ENCODE peak calls at places on chromosome 22, in nine cellular contexts. One of them, this sample, is unnamed.

GRCh38 chr22:30873086-30873650 is 95.4 kb downstream of the MORC2 start:
- DNase-seq in fibroblast of lung: no peak
- DNase-seq in body of pancreas: no peak
- DNase-seq in prostate gland: no peak
- DNase-seq in neural progenitor cell: no peak
- DNase-seq in cardiac muscle cell: no peak
- DNase-seq in HL-60: no peak
- DNase-seq in MM.1S: no peak
- DNase-seq in lower lobe of right lung: peak
- DNase-seq in this sample: no peak

GRCh38 chr22:49005557-49005956 is 822.1 kb downstream of the BRD1 start:
- DNase-seq in fibroblast of lung: no peak
- DNase-seq in body of pancreas: peak
- DNase-seq in prostate gland: no peak
- DNase-seq in neural progenitor cell: no peak
- DNase-seq in cardiac muscle cell: no peak
- DNase-seq in HL-60: no peak
- DNase-seq in MM.1S: no peak
- DNase-seq in lower lobe of right lung: no peak
- DNase-seq in this sample: no peak

GRCh38 chr22:48496987-48497650 is 1330.6 kb downstream of the BRD1 start:
- DNase-seq in fibroblast of lung: no peak
- DNase-seq in body of pancreas: no peak
- DNase-seq in prostate gland: no peak
- DNase-seq in neural progenitor cell: peak
- DNase-seq in cardiac muscle cell: no peak
- DNase-seq in HL-60: no peak
- DNase-seq in MM.1S: no peak
- DNase-seq in lower lobe of right lung: peak
- DNase-seq in this sample: no peak

GRCh38 chr22:20214853-20215252 is 53.3 kb downstream of the RTN4R start:
- DNase-seq in fibroblast of lung: no peak
- DNase-seq in body of pancreas: no peak
- DNase-seq in prostate gland: no peak
- DNase-seq in neural progenitor cell: no peak
- DNase-seq in cardiac muscle cell: no peak
- DNase-seq in HL-60: no peak
- DNase-seq in MM.1S: no peak
- DNase-seq in lower lobe of right lung: no peak
- DNase-seq in this sample: no peak

GRCh38 chr22:40603088-40603605 is 33.4 kb downstream of the MRTFA start:
- DNase-seq in fibroblast of lung: peak
- DNase-seq in body of pancreas: no peak
- DNase-seq in prostate gland: no peak
- DNase-seq in neural progenitor cell: no peak
- DNase-seq in cardiac muscle cell: no peak
- DNase-seq in HL-60: no peak
- DNase-seq in MM.1S: no peak
- DNase-seq in lower lobe of right lung: no peak
- DNase-seq in this sample: no peak

GRCh38 chr22:32864596-32864995 is 63.1 kb downstream of the TIMP3 start:
- DNase-seq in fibroblast of lung: no peak
- DNase-seq in body of pancreas: no peak
- DNase-seq in prostate gland: no peak
- DNase-seq in neural progenitor cell: no peak
- DNase-seq in cardiac muscle cell: no peak
- DNase-seq in HL-60: no peak
- DNase-seq in MM.1S: no peak
- DNase-seq in lower lobe of right lung: no peak
- DNase-seq in this sample: no peak

GRCh38 chr22:23068096-23068831 is 2.1 kb upstream of the GNAZ start:
- DNase-seq in fibroblast of lung: no peak
- DNase-seq in body of pancreas: peak
- DNase-seq in prostate gland: no peak
- DNase-seq in neural progenitor cell: no peak
- DNase-seq in cardiac muscle cell: no peak
- DNase-seq in HL-60: no peak
- DNase-seq in MM.1S: no peak
- DNase-seq in lower lobe of right lung: peak
- DNase-seq in this sample: no peak

GRCh38 chr22:31244044-31244942 is 32.2 kb downstream of the LIMK2 start:
- DNase-seq in fibroblast of lung: peak
- DNase-seq in body of pancreas: no peak
- DNase-seq in prostate gland: no peak
- DNase-seq in neural progenitor cell: peak
- DNase-seq in cardiac muscle cell: peak
- DNase-seq in HL-60: no peak
- DNase-seq in MM.1S: no peak
- DNase-seq in lower lobe of right lung: no peak
- DNase-seq in this sample: no peak

GRCh38 chr22:23684051-23684450 is 6.8 kb upstream of the RGL4 start:
- DNase-seq in fibroblast of lung: no peak
- DNase-seq in body of pancreas: no peak
- DNase-seq in prostate gland: no peak
- DNase-seq in neural progenitor cell: no peak
- DNase-seq in cardiac muscle cell: no peak
- DNase-seq in HL-60: no peak
- DNase-seq in MM.1S: no peak
- DNase-seq in lower lobe of right lung: no peak
- DNase-seq in this sample: no peak

GRCh38 chr22:46915978-46916730 is 153.7 kb downstream of the TBC1D22A start:
- DNase-seq in fibroblast of lung: no peak
- DNase-seq in body of pancreas: no peak
- DNase-seq in prostate gland: no peak
- DNase-seq in neural progenitor cell: no peak
- DNase-seq in cardiac muscle cell: no peak
- DNase-seq in HL-60: no peak
- DNase-seq in MM.1S: no peak
- DNase-seq in lower lobe of right lung: no peak
- DNase-seq in this sample: no peak

GRCh38 chr22:48503035-48503625 is 1324.5 kb downstream of the BRD1 start:
- DNase-seq in fibroblast of lung: no peak
- DNase-seq in body of pancreas: no peak
- DNase-seq in prostate gland: no peak
- DNase-seq in neural progenitor cell: no peak
- DNase-seq in cardiac muscle cell: no peak
- DNase-seq in HL-60: no peak
- DNase-seq in MM.1S: no peak
- DNase-seq in lower lobe of right lung: peak
- DNase-seq in this sample: no peak

GRCh38 chr22:31346733-31347250 is 646 bp upstream of the PATZ1 start:
- DNase-seq in fibroblast of lung: peak
- DNase-seq in body of pancreas: peak
- DNase-seq in prostate gland: peak
- DNase-seq in neural progenitor cell: peak
- DNase-seq in cardiac muscle cell: peak
- DNase-seq in HL-60: peak
- DNase-seq in MM.1S: no peak
- DNase-seq in lower lobe of right lung: peak
- DNase-seq in this sample: no peak

GRCh38 chr22:49685116-49685515 is 142.6 kb downstream of the BRD1 start:
- DNase-seq in fibroblast of lung: no peak
- DNase-seq in body of pancreas: no peak
- DNase-seq in prostate gland: no peak
- DNase-seq in neural progenitor cell: no peak
- DNase-seq in cardiac muscle cell: no peak
- DNase-seq in HL-60: no peak
- DNase-seq in MM.1S: no peak
- DNase-seq in lower lobe of right lung: no peak
- DNase-seq in this sample: no peak

GRCh38 chr22:33510429-33510904 is 409.8 kb downstream of the LARGE1 start:
- DNase-seq in fibroblast of lung: no peak
- DNase-seq in body of pancreas: no peak
- DNase-seq in prostate gland: no peak
- DNase-seq in neural progenitor cell: no peak
- DNase-seq in cardiac muscle cell: no peak
- DNase-seq in HL-60: no peak
- DNase-seq in MM.1S: no peak
- DNase-seq in lower lobe of right lung: no peak
- DNase-seq in this sample: no peak

GRCh38 chr22:46907578-46908215 is 145.2 kb downstream of the TBC1D22A start:
- DNase-seq in fibroblast of lung: no peak
- DNase-seq in body of pancreas: no peak
- DNase-seq in prostate gland: no peak
- DNase-seq in neural progenitor cell: no peak
- DNase-seq in cardiac muscle cell: no peak
- DNase-seq in HL-60: no peak
- DNase-seq in MM.1S: no peak
- DNase-seq in lower lobe of right lung: no peak
- DNase-seq in this sample: no peak

DNA sequence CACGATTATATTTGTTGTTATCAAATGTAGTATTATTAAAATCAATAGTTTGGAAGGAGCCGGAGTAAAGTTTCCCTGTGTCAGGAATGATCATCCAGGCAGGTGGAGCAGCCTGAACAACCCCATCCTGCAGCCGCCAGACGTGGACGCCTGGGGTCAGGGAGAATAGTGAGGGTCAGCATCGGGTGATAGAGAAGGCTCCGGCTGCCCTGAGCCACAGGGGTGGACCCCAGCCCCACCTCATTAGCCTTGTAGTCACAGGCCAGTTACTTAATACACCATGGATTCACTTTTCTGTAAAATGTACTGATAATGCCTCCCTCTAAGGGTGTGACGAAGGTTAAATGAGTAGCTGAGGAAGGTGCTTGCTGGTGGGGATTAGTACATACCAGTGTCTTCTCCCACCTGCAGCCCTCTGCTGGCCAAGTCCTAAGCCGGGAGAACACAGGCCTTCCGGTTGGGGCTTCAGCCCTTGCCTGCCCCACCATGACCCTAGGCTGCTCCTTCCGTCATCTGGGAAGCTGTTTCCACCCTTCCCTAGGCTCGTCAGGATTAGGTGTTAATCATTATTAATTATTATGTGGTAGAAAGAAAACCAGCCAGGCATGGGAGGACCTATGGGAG is 14.9 kb downstream of the TMEM121B start:
- DNase-seq in fibroblast of lung: no peak
- DNase-seq in body of pancreas: no peak
- DNase-seq in prostate gland: no peak
- DNase-seq in neural progenitor cell: peak
- DNase-seq in cardiac muscle cell: no peak
- DNase-seq in HL-60: peak
- DNase-seq in MM.1S: no peak
- DNase-seq in lower lobe of right lung: no peak
- DNase-seq in this sample: no peak
- H3K27ac ChIP-seq in fibroblast of lung: no peak
- H3K27ac ChIP-seq in body of pancreas: peak
- H3K27ac ChIP-seq in prostate gland: no peak
- H3K27ac ChIP-seq in neural progenitor cell: no peak
- H3K27ac ChIP-seq in cardiac muscle cell: no peak
- H3K27ac ChIP-seq in HL-60: peak
- H3K27ac ChIP-seq in MM.1S: peak
- H3K27ac ChIP-seq in lower lobe of right lung: peak
- H3K27ac ChIP-seq in this sample: no peak

GRCh38 chr22:27237342-27237741 is 564.2 kb downstream of the MN1 start:
- DNase-seq in fibroblast of lung: no peak
- DNase-seq in body of pancreas: no peak
- DNase-seq in prostate gland: no peak
- DNase-seq in neural progenitor cell: no peak
- DNase-seq in cardiac muscle cell: no peak
- DNase-seq in HL-60: no peak
- DNase-seq in MM.1S: no peak
- DNase-seq in lower lobe of right lung: no peak
- DNase-seq in this sample: no peak
- H3K27ac ChIP-seq in fibroblast of lung: no peak
- H3K27ac ChIP-seq in body of pancreas: no peak
- H3K27ac ChIP-seq in prostate gland: no peak
- H3K27ac ChIP-seq in neural progenitor cell: no peak
- H3K27ac ChIP-seq in cardiac muscle cell: no peak
- H3K27ac ChIP-seq in HL-60: no peak
- H3K27ac ChIP-seq in MM.1S: no peak
- H3K27ac ChIP-seq in lower lobe of right lung: no peak
- H3K27ac ChIP-seq in this sample: no peak

GRCh38 chr22:29838599-29838956 is 504 bp upstream of the ASCC2 start:
- DNase-seq in fibroblast of lung: no peak
- DNase-seq in body of pancreas: no peak
- DNase-seq in prostate gland: no peak
- DNase-seq in neural progenitor cell: no peak
- DNase-seq in cardiac muscle cell: no peak
- DNase-seq in HL-60: no peak
- DNase-seq in MM.1S: no peak
- DNase-seq in lower lobe of right lung: no peak
- DNase-seq in this sample: no peak

GRCh38 chr22:29840498-29840897 is 2.4 kb upstream of the ASCC2 start:
- DNase-seq in fibroblast of lung: no peak
- DNase-seq in body of pancreas: no peak
- DNase-seq in prostate gland: no peak
- DNase-seq in neural progenitor cell: no peak
- DNase-seq in cardiac muscle cell: no peak
- DNase-seq in HL-60: peak
- DNase-seq in MM.1S: no peak
- DNase-seq in lower lobe of right lung: no peak
- DNase-seq in this sample: no peak

GRCh38 chr22:29846290-29846689 is 8.2 kb upstream of the ASCC2 start:
- DNase-seq in fibroblast of lung: no peak
- DNase-seq in body of pancreas: no peak
- DNase-seq in prostate gland: no peak
- DNase-seq in neural progenitor cell: no peak
- DNase-seq in cardiac muscle cell: no peak
- DNase-seq in HL-60: no peak
- DNase-seq in MM.1S: no peak
- DNase-seq in lower lobe of right lung: no peak
- DNase-seq in this sample: no peak

GRCh38 chr22:29842740-29843139 is 4.7 kb upstream of the ASCC2 start:
- DNase-seq in fibroblast of lung: peak
- DNase-seq in body of pancreas: no peak
- DNase-seq in prostate gland: no peak
- DNase-seq in neural progenitor cell: no peak
- DNase-seq in cardiac muscle cell: no peak
- DNase-seq in HL-60: no peak
- DNase-seq in MM.1S: no peak
- DNase-seq in lower lobe of right lung: no peak
- DNase-seq in this sample: no peak

DNA sequence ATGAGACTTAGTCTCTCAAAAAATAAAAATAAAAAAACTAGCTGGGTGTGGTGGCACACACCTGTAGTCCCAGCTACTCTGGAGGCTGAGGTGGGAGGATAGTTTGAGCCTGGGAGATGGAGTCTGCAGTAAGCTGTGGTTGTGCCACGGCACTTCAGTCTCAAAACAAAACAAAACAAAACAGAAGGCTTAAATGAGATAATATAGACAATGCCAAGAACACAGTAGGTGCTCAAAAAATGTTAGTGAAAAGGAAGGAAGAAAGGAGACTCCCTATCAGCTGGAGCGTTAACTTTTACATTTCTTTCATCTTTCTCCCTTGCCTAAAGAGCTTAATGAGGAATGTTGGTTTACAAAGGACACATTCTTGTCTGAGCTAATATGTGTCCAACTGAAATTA is 4.1 kb upstream of the ASCC2 start:
- DNase-seq in fibroblast of lung: no peak
- DNase-seq in body of pancreas: no peak
- DNase-seq in prostate gland: no peak
- DNase-seq in neural progenitor cell: no peak
- DNase-seq in cardiac muscle cell: no peak
- DNase-seq in HL-60: no peak
- DNase-seq in MM.1S: no peak
- DNase-seq in lower lobe of right lung: no peak
- DNase-seq in this sample: no peak
- H3K27ac ChIP-seq in fibroblast of lung: no peak
- H3K27ac ChIP-seq in body of pancreas: no peak
- H3K27ac ChIP-seq in prostate gland: no peak
- H3K27ac ChIP-seq in neural progenitor cell: no peak
- H3K27ac ChIP-seq in cardiac muscle cell: no peak
- H3K27ac ChIP-seq in HL-60: no peak
- H3K27ac ChIP-seq in MM.1S: no peak
- H3K27ac ChIP-seq in lower lobe of right lung: peak
- H3K27ac ChIP-seq in this sample: no peak

GRCh38 chr22:29670615-29671014 is 49.2 kb upstream of the CABP7 start:
- DNase-seq in fibroblast of lung: no peak
- DNase-seq in body of pancreas: no peak
- DNase-seq in prostate gland: no peak
- DNase-seq in neural progenitor cell: peak
- DNase-seq in cardiac muscle cell: no peak
- DNase-seq in HL-60: no peak
- DNase-seq in MM.1S: no peak
- DNase-seq in lower lobe of right lung: no peak
- DNase-seq in this sample: no peak
- H3K27ac ChIP-seq in fibroblast of lung: no peak
- H3K27ac ChIP-seq in body of pancreas: no peak
- H3K27ac ChIP-seq in prostate gland: no peak
- H3K27ac ChIP-seq in neural progenitor cell: no peak
- H3K27ac ChIP-seq in cardiac muscle cell: no peak
- H3K27ac ChIP-seq in HL-60: no peak
- H3K27ac ChIP-seq in MM.1S: no peak
- H3K27ac ChIP-seq in lower lobe of right lung: no peak
- H3K27ac ChIP-seq in this sample: no peak

This sample was measured in substantia nigra.